ENCODE peak calls at places on chromosomes 7 and 10, in six cellular contexts. A is A549; E is Daoy; R is CD8-positive, alpha-beta T cell; P is T1000; G is Calu3. D is an unnamed sample.

GRCh38 chr7:45647426-45647825 is 73.3 kb downstream of the ADCY1 start:
- DNase-seq in A (no peak), E (peak), R (no peak), P (no peak), G (no peak), D (no peak)

GRCh38 chr7:42014625-42015412 is 222.2 kb downstream of the GLI3 start:
- DNase-seq in A (peak), E (peak), R (no peak), P (no peak), G (peak), D (peak)

GRCh38 chr7:87767827-87768226 is 108.3 kb downstream of the SLC25A40 start:
- DNase-seq in A (no peak), E (no peak), R (no peak), P (no peak), G (no peak), D (no peak)

GRCh38 chr10:47020491-47020890 is 109.3 kb downstream of the PTPN20 start:
- DNase-seq in A (no peak), E (peak), R (no peak), P (no peak), G (no peak), D (no peak)

GRCh38 chr7:106747804-106748203 is 86.8 kb upstream of the CCDC71L start:
- DNase-seq in A (no peak), E (no peak), R (no peak), P (no peak), G (no peak), D (no peak)

GRCh38 chr10:70508912-70509366 is 30.4 kb downstream of the PALD1 start:
- DNase-seq in A (no peak), E (no peak), R (no peak), P (no peak), G (no peak), D (peak)

GRCh38 chr10:108849688-108850087 is 1073.6 kb downstream of the XPNPEP1 start:
- DNase-seq in A (no peak), E (no peak), R (no peak), P (no peak), G (no peak), D (no peak)

GRCh38 chr10:50605280-50606270 is 18.2 kb downstream of the SGMS1 start:
- DNase-seq in A (peak), E (peak), R (no peak), P (peak), G (peak), D (peak)

GRCh38 chr10:117360994-117361667 is 14.1 kb downstream of the PDZD8 start:
- DNase-seq in A (peak), E (no peak), R (no peak), P (no peak), G (no peak), D (no peak)

GRCh38 chr10:528173-529165 is 161.0 kb downstream of the DIP2C start:
- DNase-seq in A (no peak), E (no peak), R (no peak), P (no peak), G (no peak), D (no peak)

GRCh38 chr7:69808401-69808800 is 210.1 kb downstream of the AUTS2 start:
- DNase-seq in A (no peak), E (no peak), R (no peak), P (no peak), G (no peak), D (no peak)

GRCh38 chr7:11193888-11194287 is 220.2 kb downstream of the PHF14 start:
- DNase-seq in A (no peak), E (no peak), R (no peak), P (no peak), G (no peak), D (no peak)

GRCh38 chr10:109887272-109887671 is 36.0 kb downstream of the XPNPEP1 start:
- DNase-seq in A (no peak), E (no peak), R (no peak), P (no peak), G (no peak), D (no peak)

GRCh38 chr10:87842220-87842641 is 21.1 kb downstream of the KLLN start:
- DNase-seq in A (peak), E (peak), R (no peak), P (no peak), G (peak), D (peak)

GRCh38 chr7:137932881-137933269 is 69.0 kb downstream of the CREB3L2 start:
- DNase-seq in A (peak), E (no peak), R (no peak), P (no peak), G (no peak), D (no peak)

GRCh38 chr7:119482209-119482608 is 790.8 kb upstream of the KCND2 start:
- DNase-seq in A (peak), E (peak), R (no peak), P (no peak), G (peak), D (peak)

GRCh38 chr10:88661577-88661976 is 2.7 kb upstream of the LIPF start:
- DNase-seq in A (no peak), E (no peak), R (no peak), P (no peak), G (no peak), D (no peak)

GRCh38 chr10:88165849-88166271 is 302.4 kb downstream of the PTEN start:
- DNase-seq in A (no peak), E (peak), R (no peak), P (no peak), G (no peak), D (no peak)

GRCh38 chr10:78053201-78053868 is 19.7 kb downstream of the RPS24 start:
- DNase-seq in A (no peak), E (peak), R (no peak), P (peak), G (no peak), D (no peak)

GRCh38 chr10:44046605-44047004 is 338.3 kb downstream of the CXCL12 start:
- DNase-seq in A (no peak), E (peak), R (no peak), P (no peak), G (no peak), D (no peak)

D was measured in SW480.